ENCODE peak calls at places on chromosome 7, in seven cellular contexts. One of them, this sample, is unnamed. For H3K4me1, the result is how much of the 10 kb centered on the place peaks cover.

GRCh38 chr7:44750921-44751571 is 2.4 kb downstream of the ZMIZ2 start:
- DNase-seq in testis: no peak
- DNase-seq in fibroblast of lung: peak
- DNase-seq in mucosa of descending colon: peak
- DNase-seq in CD8-positive, alpha-beta T cell: no peak
- DNase-seq in CD8-positive, alpha-beta memory T cell: peak
- DNase-seq in CD4-positive, CD25-positive, alpha-beta regulatory T cell: peak
- DNase-seq in this sample: no peak

GRCh38 chr7:158811461-158811860 is 17.8 kb downstream of the ESYT2 start:
- DNase-seq in CD8-positive, alpha-beta memory T cell: no peak
- DNase-seq in CD4-positive, CD25-positive, alpha-beta regulatory T cell: no peak
- DNase-seq in fibroblast of lung: peak
- DNase-seq in CD8-positive, alpha-beta T cell: no peak
- DNase-seq in testis: no peak
- DNase-seq in mucosa of descending colon: no peak
- DNase-seq in this sample: peak

GRCh38 chr7:27209933-27210440 is 10.1 kb upstream of the HOXA13 start:
- DNase-seq in testis: no peak
- DNase-seq in CD8-positive, alpha-beta T cell: no peak
- DNase-seq in CD8-positive, alpha-beta memory T cell: no peak
- DNase-seq in fibroblast of lung: no peak
- DNase-seq in CD4-positive, CD25-positive, alpha-beta regulatory T cell: no peak
- DNase-seq in mucosa of descending colon: peak
- DNase-seq in this sample: no peak

GRCh38 chr7:87712571-87712970 is 84.4 kb downstream of the RUNDC3B start:
- DNase-seq in CD8-positive, alpha-beta T cell: no peak
- DNase-seq in mucosa of descending colon: no peak
- DNase-seq in fibroblast of lung: peak
- DNase-seq in testis: no peak
- DNase-seq in CD8-positive, alpha-beta memory T cell: no peak
- DNase-seq in CD4-positive, CD25-positive, alpha-beta regulatory T cell: no peak
- DNase-seq in this sample: peak

GRCh38 chr7:76338298-76339084 is 20.3 kb downstream of the YWHAG start:
- DNase-seq in CD4-positive, CD25-positive, alpha-beta regulatory T cell: no peak
- DNase-seq in CD8-positive, alpha-beta memory T cell: no peak
- DNase-seq in mucosa of descending colon: no peak
- DNase-seq in CD8-positive, alpha-beta T cell: no peak
- DNase-seq in testis: no peak
- DNase-seq in fibroblast of lung: peak
- DNase-seq in this sample: peak

GRCh38 chr7:28298870-28299484 is 113.3 kb upstream of the CREB5 start:
- DNase-seq in CD4-positive, CD25-positive, alpha-beta regulatory T cell: no peak
- DNase-seq in CD8-positive, alpha-beta T cell: no peak
- DNase-seq in fibroblast of lung: peak
- DNase-seq in testis: peak
- DNase-seq in mucosa of descending colon: no peak
- DNase-seq in CD8-positive, alpha-beta memory T cell: no peak
- DNase-seq in this sample: peak

GRCh38 chr7:66751945-66752344 is 11.4 kb downstream of the RABGEF1 start:
- DNase-seq in mucosa of descending colon: no peak
- DNase-seq in CD8-positive, alpha-beta T cell: no peak
- DNase-seq in CD8-positive, alpha-beta memory T cell: no peak
- DNase-seq in fibroblast of lung: no peak
- DNase-seq in testis: no peak
- DNase-seq in CD4-positive, CD25-positive, alpha-beta regulatory T cell: no peak
- DNase-seq in this sample: no peak

GRCh38 chr7:91556239-91556638 is 292.0 kb downstream of the FZD1 start:
- DNase-seq in CD8-positive, alpha-beta T cell: no peak
- DNase-seq in CD8-positive, alpha-beta memory T cell: no peak
- DNase-seq in mucosa of descending colon: no peak
- DNase-seq in fibroblast of lung: no peak
- DNase-seq in testis: no peak
- DNase-seq in CD4-positive, CD25-positive, alpha-beta regulatory T cell: no peak
- DNase-seq in this sample: no peak

GRCh38 chr7:17680943-17681351 is 259.3 kb downstream of the SNX13 start:
- DNase-seq in CD4-positive, CD25-positive, alpha-beta regulatory T cell: peak
- DNase-seq in testis: no peak
- DNase-seq in CD8-positive, alpha-beta memory T cell: peak
- DNase-seq in CD8-positive, alpha-beta T cell: no peak
- DNase-seq in mucosa of descending colon: no peak
- DNase-seq in fibroblast of lung: no peak
- DNase-seq in this sample: peak

GRCh38 chr7:151425670-151426075 is 14.3 kb downstream of the CRYGN start:
- DNase-seq in fibroblast of lung: peak
- DNase-seq in CD8-positive, alpha-beta T cell: no peak
- DNase-seq in testis: no peak
- DNase-seq in CD4-positive, CD25-positive, alpha-beta regulatory T cell: no peak
- DNase-seq in mucosa of descending colon: no peak
- DNase-seq in CD8-positive, alpha-beta memory T cell: no peak
- DNase-seq in this sample: peak

GRCh38 chr7:26675143-26675887 is 189.1 kb downstream of the SKAP2 start:
- DNase-seq in mucosa of descending colon: no peak
- DNase-seq in CD8-positive, alpha-beta memory T cell: no peak
- DNase-seq in CD4-positive, CD25-positive, alpha-beta regulatory T cell: no peak
- DNase-seq in testis: no peak
- DNase-seq in CD8-positive, alpha-beta T cell: no peak
- DNase-seq in fibroblast of lung: peak
- DNase-seq in this sample: no peak

GRCh38 chr7:99120916-99121315 is 23.0 kb downstream of the SMURF1 start:
- DNase-seq in testis: no peak
- DNase-seq in mucosa of descending colon: no peak
- DNase-seq in CD8-positive, alpha-beta memory T cell: no peak
- DNase-seq in fibroblast of lung: no peak
- DNase-seq in CD4-positive, CD25-positive, alpha-beta regulatory T cell: no peak
- DNase-seq in CD8-positive, alpha-beta T cell: no peak
- DNase-seq in this sample: no peak

GRCh38 chr7:129655801-129656200 is 44.3 kb downstream of the NRF1 start:
- DNase-seq in testis: no peak
- DNase-seq in fibroblast of lung: no peak
- DNase-seq in mucosa of descending colon: no peak
- DNase-seq in CD8-positive, alpha-beta T cell: no peak
- DNase-seq in CD4-positive, CD25-positive, alpha-beta regulatory T cell: no peak
- DNase-seq in CD8-positive, alpha-beta memory T cell: no peak
- DNase-seq in this sample: no peak

GRCh38 chr7:149856-150636 is 42.3 kb upstream of the FAM20C start:
- DNase-seq in CD4-positive, CD25-positive, alpha-beta regulatory T cell: peak
- DNase-seq in fibroblast of lung: no peak
- DNase-seq in mucosa of descending colon: peak
- DNase-seq in CD8-positive, alpha-beta T cell: peak
- DNase-seq in CD8-positive, alpha-beta memory T cell: no peak
- DNase-seq in testis: no peak
- DNase-seq in this sample: no peak

GRCh38 chr7:137172105-137172590 is 171.4 kb downstream of the PTN start:
- DNase-seq in testis: no peak
- DNase-seq in CD8-positive, alpha-beta T cell: no peak
- DNase-seq in fibroblast of lung: no peak
- DNase-seq in CD4-positive, CD25-positive, alpha-beta regulatory T cell: no peak
- DNase-seq in CD8-positive, alpha-beta memory T cell: no peak
- DNase-seq in mucosa of descending colon: no peak
- DNase-seq in this sample: no peak

GRCh38 chr7:149496642-149497391 is 792 bp downstream of the ZNF746 start:
- DNase-seq in mucosa of descending colon: peak
- DNase-seq in CD8-positive, alpha-beta T cell: peak
- DNase-seq in CD8-positive, alpha-beta memory T cell: peak
- DNase-seq in fibroblast of lung: peak
- DNase-seq in testis: peak
- DNase-seq in CD4-positive, CD25-positive, alpha-beta regulatory T cell: peak
- DNase-seq in this sample: peak

DNA sequence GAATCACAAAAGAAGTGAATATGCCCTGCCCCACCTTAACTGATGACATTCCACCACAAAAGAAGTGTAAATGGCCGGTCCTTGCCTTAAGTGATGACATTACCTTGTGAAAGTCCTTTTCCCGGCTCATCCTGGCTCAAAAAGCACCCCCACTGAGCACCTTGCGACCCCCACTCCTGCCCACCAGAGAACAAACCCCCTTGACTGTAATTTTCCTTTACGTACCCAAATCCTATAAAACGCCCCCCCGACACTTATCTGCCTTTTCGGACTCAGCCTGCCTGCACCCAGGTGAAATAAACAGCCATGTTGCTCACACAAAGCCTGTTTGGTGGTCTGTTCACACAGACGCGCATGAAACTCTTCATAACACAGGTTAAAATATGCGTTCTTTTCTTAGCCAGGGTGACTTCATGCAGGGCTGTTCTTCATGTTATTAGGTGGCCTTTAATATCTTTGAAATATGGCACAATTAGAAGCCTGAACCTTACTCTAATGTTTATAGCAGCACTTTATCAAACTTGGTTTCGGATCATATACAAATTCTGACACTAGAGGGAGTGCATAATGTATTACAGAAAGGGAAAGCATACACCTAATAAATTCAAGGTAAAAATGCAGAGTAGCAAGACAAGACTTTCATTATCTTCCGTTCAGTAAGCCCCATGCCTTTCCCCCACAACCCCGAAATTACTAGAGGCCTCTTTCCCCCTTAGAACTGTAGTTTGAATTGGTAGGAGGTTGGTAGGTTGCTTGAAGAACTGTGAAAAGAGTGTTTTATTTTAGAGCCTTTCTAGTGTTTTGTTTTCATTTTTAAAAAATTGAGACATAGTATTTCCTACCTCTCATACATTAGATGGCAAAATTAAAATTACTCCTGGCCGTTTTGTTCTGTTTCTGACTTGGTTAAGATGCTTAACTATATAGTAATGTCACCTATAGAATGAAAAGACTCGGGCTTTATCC is 117.9 kb downstream of the NPY start:
- DNase-seq in mucosa of descending colon: no peak
- DNase-seq in testis: no peak
- DNase-seq in CD4-positive, CD25-positive, alpha-beta regulatory T cell: peak
- DNase-seq in CD8-positive, alpha-beta T cell: no peak
- DNase-seq in CD8-positive, alpha-beta memory T cell: peak
- DNase-seq in fibroblast of lung: peak
- DNase-seq in this sample: peak
- H3K4me3 ChIP-seq in mucosa of descending colon: no peak
- H3K4me3 ChIP-seq in testis: no peak
- H3K4me3 ChIP-seq in CD4-positive, CD25-positive, alpha-beta regulatory T cell: peak
- H3K4me3 ChIP-seq in CD8-positive, alpha-beta T cell: no peak
- H3K4me3 ChIP-seq in CD8-positive, alpha-beta memory T cell: no peak
- H3K4me3 ChIP-seq in fibroblast of lung: peak
- H3K4me3 ChIP-seq in this sample: no peak

GRCh38 chr7:55514546-55515265 is 57.6 kb downstream of the VOPP1 start:
- DNase-seq in fibroblast of lung: no peak
- DNase-seq in CD4-positive, CD25-positive, alpha-beta regulatory T cell: no peak
- DNase-seq in testis: no peak
- DNase-seq in CD8-positive, alpha-beta memory T cell: no peak
- DNase-seq in mucosa of descending colon: no peak
- DNase-seq in CD8-positive, alpha-beta T cell: no peak
- DNase-seq in this sample: no peak

GRCh38 chr7:55517936-55518689 is 54.2 kb downstream of the VOPP1 start:
- DNase-seq in CD4-positive, CD25-positive, alpha-beta regulatory T cell: no peak
- DNase-seq in CD8-positive, alpha-beta memory T cell: no peak
- DNase-seq in testis: no peak
- DNase-seq in fibroblast of lung: no peak
- DNase-seq in mucosa of descending colon: no peak
- DNase-seq in CD8-positive, alpha-beta T cell: no peak
- DNase-seq in this sample: no peak

GRCh38 chr7:55515569-55516279 is 56.6 kb downstream of the VOPP1 start:
- DNase-seq in fibroblast of lung: no peak
- DNase-seq in testis: peak
- DNase-seq in CD8-positive, alpha-beta memory T cell: no peak
- DNase-seq in mucosa of descending colon: no peak
- DNase-seq in CD8-positive, alpha-beta T cell: no peak
- DNase-seq in CD4-positive, CD25-positive, alpha-beta regulatory T cell: peak
- DNase-seq in this sample: no peak

GRCh38 chr7:55517191-55517633 is 55.1 kb downstream of the VOPP1 start:
- DNase-seq in CD4-positive, CD25-positive, alpha-beta regulatory T cell: peak
- DNase-seq in CD8-positive, alpha-beta T cell: no peak
- DNase-seq in testis: no peak
- DNase-seq in fibroblast of lung: no peak
- DNase-seq in CD8-positive, alpha-beta memory T cell: no peak
- DNase-seq in mucosa of descending colon: no peak
- DNase-seq in this sample: no peak

DNA sequence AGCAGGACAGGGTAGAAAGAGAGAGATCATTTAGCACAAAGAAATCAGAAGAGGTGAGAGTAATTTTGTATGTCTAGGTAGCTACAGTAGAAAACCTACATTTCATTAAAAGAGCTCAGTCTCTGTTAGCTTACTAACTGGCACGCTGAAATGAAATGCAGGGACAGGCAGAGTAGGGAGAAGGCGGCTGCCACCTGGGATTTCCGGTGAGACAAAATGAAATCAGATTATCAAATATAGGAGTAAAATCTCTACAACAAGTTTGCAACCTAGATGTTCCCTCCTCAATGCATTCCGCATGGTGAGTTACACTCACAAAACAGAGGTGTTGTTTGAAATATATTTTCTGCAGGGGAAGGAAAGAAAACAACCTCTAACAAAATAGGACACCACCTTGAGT is 55.9 kb downstream of the VOPP1 start:
- DNase-seq in CD8-positive, alpha-beta memory T cell: no peak
- DNase-seq in mucosa of descending colon: no peak
- DNase-seq in fibroblast of lung: no peak
- DNase-seq in CD8-positive, alpha-beta T cell: no peak
- DNase-seq in CD4-positive, CD25-positive, alpha-beta regulatory T cell: no peak
- DNase-seq in testis: no peak
- DNase-seq in this sample: no peak
- H3K4me1 ChIP-seq in CD8-positive, alpha-beta memory T cell: under half
- H3K4me1 ChIP-seq in mucosa of descending colon: under half
- H3K4me1 ChIP-seq in fibroblast of lung: under half
- H3K4me1 ChIP-seq in CD8-positive, alpha-beta T cell: under half
- H3K4me1 ChIP-seq in CD4-positive, CD25-positive, alpha-beta regulatory T cell: under half
- H3K4me1 ChIP-seq in testis: under half
- H3K4me1 ChIP-seq in this sample: under half

DNA sequence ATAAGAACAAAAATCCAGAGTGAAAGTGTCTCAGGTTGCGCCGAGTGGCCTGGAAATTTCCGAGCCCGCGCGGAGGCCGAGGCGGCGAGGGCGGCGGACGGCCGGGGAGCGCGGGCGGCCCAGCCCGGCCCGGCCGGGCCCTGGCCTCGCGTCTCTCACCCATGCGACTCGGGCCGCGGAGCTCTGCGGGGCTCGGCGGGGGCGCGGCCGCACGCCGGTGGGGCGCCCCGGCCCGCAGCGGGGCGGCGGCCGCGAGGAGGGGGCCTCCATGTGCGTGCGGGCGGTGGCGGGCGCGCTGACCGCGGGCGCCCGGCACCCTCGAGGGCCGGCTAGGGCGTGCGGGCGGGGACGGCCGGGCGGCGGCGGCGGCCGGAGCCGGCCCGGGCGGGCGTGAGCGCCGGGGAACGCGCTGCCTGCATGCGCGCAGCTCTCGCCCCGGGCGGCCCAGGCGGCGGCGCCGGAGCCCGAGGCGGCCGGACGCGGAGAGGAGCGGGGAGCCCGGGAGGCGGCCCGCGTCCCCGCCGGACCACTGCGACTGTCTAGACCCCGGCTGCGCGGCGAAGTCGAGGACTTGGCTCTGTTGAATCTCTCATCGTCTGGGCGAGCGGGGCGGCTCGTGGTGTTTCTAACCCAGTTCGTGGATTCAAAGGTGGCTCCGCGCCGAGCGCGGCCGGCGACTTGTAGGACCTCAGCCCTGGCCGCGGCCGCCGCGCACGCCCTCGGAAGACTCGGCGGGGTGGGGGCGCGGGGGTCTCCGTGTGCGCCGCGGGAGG is at the start of gene EN2:
- DNase-seq in fibroblast of lung: no peak
- DNase-seq in mucosa of descending colon: peak
- DNase-seq in testis: no peak
- DNase-seq in CD8-positive, alpha-beta memory T cell: no peak
- DNase-seq in CD4-positive, CD25-positive, alpha-beta regulatory T cell: no peak
- DNase-seq in CD8-positive, alpha-beta T cell: no peak
- DNase-seq in this sample: no peak
- H3K4me3 ChIP-seq in fibroblast of lung: peak
- H3K4me3 ChIP-seq in mucosa of descending colon: no peak
- H3K4me3 ChIP-seq in testis: peak
- H3K4me3 ChIP-seq in CD8-positive, alpha-beta memory T cell: no peak
- H3K4me3 ChIP-seq in CD4-positive, CD25-positive, alpha-beta regulatory T cell: peak
- H3K4me3 ChIP-seq in CD8-positive, alpha-beta T cell: peak
- H3K4me3 ChIP-seq in this sample: peak

GRCh38 chr7:1159933-1160664 is at the start of gene ZFAND2A:
- DNase-seq in CD8-positive, alpha-beta T cell: peak
- DNase-seq in CD4-positive, CD25-positive, alpha-beta regulatory T cell: peak
- DNase-seq in fibroblast of lung: peak
- DNase-seq in testis: peak
- DNase-seq in mucosa of descending colon: peak
- DNase-seq in CD8-positive, alpha-beta memory T cell: peak
- DNase-seq in this sample: peak
- H3K4me1 ChIP-seq in CD8-positive, alpha-beta T cell: under half
- H3K4me1 ChIP-seq in CD4-positive, CD25-positive, alpha-beta regulatory T cell: under half
- H3K4me1 ChIP-seq in fibroblast of lung: under half
- H3K4me1 ChIP-seq in testis: under half
- H3K4me1 ChIP-seq in mucosa of descending colon: under half
- H3K4me1 ChIP-seq in CD8-positive, alpha-beta memory T cell: under half
- H3K4me1 ChIP-seq in this sample: under half

This sample was measured in adipocyte.